ENCODE peak calls at places on chromosomes 12 and 14, in five cellular contexts. Q is activated T-cell treated with anti-CD3 and anti-CD28 coated beads, Interleukin-2, amount 50 U/mL, for 4 hours; S is AG08396; F is NCI-H2029 treated with DMSO at 0.1 percent for 48 hours; L is DMS 273 treated with DMSO at 0.1 percent for 48 hours. A is an unnamed sample.

GRCh38 chr14:39491134-39491541 is 58.9 kb upstream of the FBXO33 start:
- DNase-seq in L (peak; percentile 11), Q (no peak), S (peak; percentile 13), F (peak; percentile 53), A (peak; percentile 50)

GRCh38 chr14:59687663-59688062 is 111.1 kb upstream of the CCDC175 start:
- DNase-seq in L (no peak), S (no peak), Q (no peak), F (no peak), A (no peak)

GRCh38 chr14:30291216-30291615 is 267.7 kb upstream of the G2E3 start:
- DNase-seq in Q (no peak), F (no peak), S (peak; percentile 61), L (no peak), A (no peak)

GRCh38 chr12:38123566-38124246 is 192.9 kb upstream of the ALG10B start:
- DNase-seq in S (no peak), Q (no peak), F (no peak), L (no peak), A (no peak)

GRCh38 chr14:87944987-87945604 is 47.9 kb downstream of the GALC start:
- DNase-seq in Q (no peak), L (no peak), S (no peak), F (peak; percentile 3), A (peak; percentile 58)

GRCh38 chr12:1091350-1091749 is 100.3 kb downstream of the ERC1 start:
- DNase-seq in L (no peak), S (no peak), Q (no peak), F (no peak), A (no peak)

GRCh38 chr12:1536817-1537216 is 57.6 kb downstream of the FBXL14 start:
- DNase-seq in L (no peak), Q (no peak), F (no peak), S (no peak), A (no peak)

GRCh38 chr14:68249534-68250517 is 430.2 kb downstream of the RAD51B start:
- DNase-seq in Q (no peak), L (no peak), S (no peak), F (no peak), A (no peak)

GRCh38 chr12:124938606-124939427 is 24.4 kb upstream of the UBC start:
- DNase-seq in L (no peak), Q (peak; percentile 34), F (no peak), S (peak; percentile 30), A (peak; percentile 91)

GRCh38 chr12:131242741-131243496 is 289.2 kb downstream of the ADGRD1 start:
- DNase-seq in S (no peak), L (peak; percentile 4), F (no peak), Q (no peak), A (peak; percentile 71)

GRCh38 chr14:92513204-92513965 is at the start of gene RIN3:
- DNase-seq in F (no peak), Q (peak; percentile 36), L (no peak), S (peak; percentile 80), A (peak; percentile 64)

GRCh38 chr12:62744551-62744950 is 190.4 kb downstream of the PPM1H start:
- DNase-seq in L (no peak), S (no peak), F (no peak), Q (no peak), A (no peak)

GRCh38 chr12:111311011-111311410 is 57.9 kb downstream of the PHETA1 start:
- DNase-seq in Q (no peak), S (no peak), L (no peak), F (no peak), A (no peak)

GRCh38 chr14:91323671-91324605 is 79.4 kb upstream of the GPR68 start:
- DNase-seq in F (no peak), L (peak; percentile 63), S (peak; percentile 80), Q (peak; percentile 95), A (peak; percentile 84)